ENCODE peak calls at places on chromosomes 2 and 18, in four cellular contexts. F is DND-41, U is cardiac fibroblast, B is AG09309. M is an unnamed sample.

GRCh38 chr18:68791801-68792200 is 6.1 kb upstream of the CCDC102B start:
- DNase-seq in U (peak; percentile 64), B (no peak), F (no peak), M (no peak)

GRCh38 chr2:177602611-177603164 is 210.1 kb downstream of the AGPS start:
- DNase-seq in U (no peak), B (no peak), F (no peak), M (no peak)

GRCh38 chr2:126732682-126733245 is 76.8 kb downstream of the GYPC start:
- DNase-seq in B (no peak), F (no peak), U (no peak), M (no peak)

GRCh38 chr2:236210536-236210935 is 42.4 kb upstream of the GBX2 start:
- DNase-seq in F (no peak), B (no peak), U (no peak), M (no peak)

GRCh38 chr2:104930739-104931138 is 76.8 kb downstream of the POU3F3 start:
- DNase-seq in B (no peak), F (no peak), U (no peak), M (no peak)

GRCh38 chr2:216985658-216986141 is 125.8 kb upstream of the TNP1 start:
- DNase-seq in F (no peak), U (no peak), B (no peak), M (no peak)

GRCh38 chr18:57961411-57961810 is 82.6 kb upstream of the NEDD4L start:
- DNase-seq in U (no peak), F (no peak), B (no peak), M (no peak)

GRCh38 chr18:77207540-77207939 is 42.1 kb upstream of the GALR1 start:
- DNase-seq in U (peak; percentile 88), F (peak; percentile 58), B (peak; percentile 18), M (peak; percentile 58)

GRCh38 chr18:48002933-48003365 is 72.5 kb upstream of the SMAD2 start:
- DNase-seq in F (no peak), B (peak; percentile 44), U (peak; percentile 63), M (no peak)

GRCh38 chr2:229376866-229377265 is 105.8 kb upstream of the PID1 start:
- DNase-seq in F (no peak), B (no peak), U (no peak), M (no peak)

GRCh38 chr2:127811397-127811860 is 458 bp upstream of the WDR33 start:
- DNase-seq in U (no peak), B (no peak), F (no peak), M (no peak)

GRCh38 chr2:4272261-4272858 is 569.0 kb downstream of the DCDC2C start:
- DNase-seq in F (no peak), U (no peak), B (no peak), M (no peak)

DNA sequence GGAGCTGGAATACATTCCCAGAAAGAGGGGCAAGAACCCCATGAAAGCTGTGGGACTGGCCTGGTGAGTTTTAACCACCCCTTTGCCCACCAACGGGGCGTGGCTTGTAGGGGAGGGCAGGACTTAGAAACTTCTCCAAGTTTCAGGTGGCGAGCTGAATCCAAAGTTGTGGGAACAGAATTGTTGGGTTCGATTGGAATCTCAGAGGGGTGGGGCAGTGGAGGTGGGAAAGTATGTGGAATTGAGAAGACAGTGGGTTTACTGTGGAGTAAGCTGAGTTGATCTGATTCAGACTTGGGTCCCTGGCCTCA is 1.1 kb downstream of the PNKD start:
- DNase-seq in F (no peak), U (no peak), B (no peak), M (no peak)
- H3K4me3 ChIP-seq in F (peak overlapping the region; percentile 99), U (peak overlapping the region; percentile 91), B (peak overlapping the region; percentile 87), M (peak overlapping the region; percentile 95)

DNA sequence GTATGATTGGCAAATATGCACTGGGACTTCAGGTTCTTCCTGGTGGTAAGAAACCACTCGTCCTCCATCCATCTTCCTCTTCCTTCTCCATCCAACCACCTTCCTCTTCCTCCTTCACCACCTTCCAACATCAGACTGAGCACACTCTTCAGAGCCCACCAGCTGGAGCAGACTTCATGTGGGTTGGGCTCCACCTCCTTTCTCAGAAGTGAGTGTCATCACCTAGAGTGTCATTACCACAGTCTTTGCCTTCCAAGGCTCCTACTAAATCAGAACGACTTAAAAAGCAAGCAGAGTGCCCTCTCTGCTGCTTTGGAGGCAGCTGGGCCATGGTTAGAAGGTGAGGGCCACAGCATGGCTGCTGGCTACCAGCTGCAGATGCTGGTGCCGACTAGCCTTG is 171.6 kb downstream of the SH3RF3 start:
- DNase-seq in U (no peak), B (no peak), F (peak; percentile 41), M (peak; percentile 35)
- H3K4me3 ChIP-seq in U (no peak overlapping the region), B (no peak overlapping the region), F (no peak overlapping the region), M (no peak overlapping the region)

DNA sequence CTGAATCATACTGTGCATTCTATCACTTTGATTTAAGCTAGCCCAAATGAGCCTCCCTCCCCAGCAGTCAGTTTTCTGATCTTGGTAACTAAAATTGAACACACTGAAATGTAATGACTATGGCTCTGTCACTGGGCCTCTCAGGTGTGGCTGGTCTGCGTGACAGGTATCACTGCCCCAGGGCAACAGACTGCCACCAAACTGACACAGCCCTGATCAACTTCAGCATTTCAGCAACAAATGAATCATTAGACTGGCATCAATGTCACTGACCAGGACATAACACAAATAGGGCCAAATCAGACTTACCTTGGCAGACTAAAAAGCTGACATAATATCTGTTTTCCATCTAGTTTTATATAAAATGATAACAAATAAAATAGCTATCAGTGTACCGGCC is 290.8 kb upstream of the CHAC2 start:
- DNase-seq in U (no peak), F (no peak), B (no peak), M (no peak)
- H3K4me3 ChIP-seq in U (no peak overlapping the region), F (no peak overlapping the region), B (no peak overlapping the region), M (no peak overlapping the region)

GRCh38 chr2:233072838-233073237 is 12.7 kb downstream of the INPP5D start:
- DNase-seq in B (no peak), U (no peak), F (no peak), M (no peak)

GRCh38 chr2:233076749-233077148 is 16.6 kb downstream of the INPP5D start:
- DNase-seq in F (peak; percentile 56), B (no peak), U (no peak), M (peak; percentile 79)

GRCh38 chr2:233075141-233075965 is 15.2 kb downstream of the INPP5D start:
- DNase-seq in F (peak; percentile 41), U (no peak), B (no peak), M (no peak)

GRCh38 chr2:233074106-233074505 is 14.0 kb downstream of the INPP5D start:
- DNase-seq in U (no peak), B (no peak), F (no peak), M (no peak)

DNA sequence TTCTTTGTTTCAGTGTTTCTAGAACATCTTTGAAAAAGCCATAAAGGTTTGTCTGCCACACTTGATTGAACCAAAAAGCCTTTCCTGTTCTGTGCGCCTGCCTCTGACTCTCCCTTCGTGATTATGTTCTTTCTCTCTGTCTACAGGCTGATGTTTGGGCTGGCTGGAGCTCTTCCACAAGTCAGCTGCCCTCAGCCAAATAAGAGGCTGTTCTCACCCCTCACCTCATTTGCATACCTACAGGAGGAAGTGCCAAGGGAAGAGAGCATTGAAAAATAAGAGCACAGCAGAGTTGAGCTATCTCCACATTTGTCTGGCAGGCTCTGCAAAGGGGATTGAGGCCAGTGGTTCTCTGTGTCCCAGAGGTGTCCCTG is 15.8 kb downstream of the INPP5D start:
- DNase-seq in F (peak; percentile 70), B (no peak), U (no peak), M (peak; percentile 73)
- H3K4me3 ChIP-seq in F (no peak overlapping the region), B (no peak overlapping the region), U (no peak overlapping the region), M (peak overlapping the region; percentile 32)

GRCh38 chr2:181305151-181306123 is 151.7 kb upstream of the ITGA4 start:
- DNase-seq in F (peak; percentile 85), B (no peak), U (peak; percentile 22), M (peak; percentile 99)
- H3K4me3 ChIP-seq in F (peak overlapping the region; percentile 29), B (no peak overlapping the region), U (no peak overlapping the region), M (peak overlapping the region; percentile 23)

DNA sequence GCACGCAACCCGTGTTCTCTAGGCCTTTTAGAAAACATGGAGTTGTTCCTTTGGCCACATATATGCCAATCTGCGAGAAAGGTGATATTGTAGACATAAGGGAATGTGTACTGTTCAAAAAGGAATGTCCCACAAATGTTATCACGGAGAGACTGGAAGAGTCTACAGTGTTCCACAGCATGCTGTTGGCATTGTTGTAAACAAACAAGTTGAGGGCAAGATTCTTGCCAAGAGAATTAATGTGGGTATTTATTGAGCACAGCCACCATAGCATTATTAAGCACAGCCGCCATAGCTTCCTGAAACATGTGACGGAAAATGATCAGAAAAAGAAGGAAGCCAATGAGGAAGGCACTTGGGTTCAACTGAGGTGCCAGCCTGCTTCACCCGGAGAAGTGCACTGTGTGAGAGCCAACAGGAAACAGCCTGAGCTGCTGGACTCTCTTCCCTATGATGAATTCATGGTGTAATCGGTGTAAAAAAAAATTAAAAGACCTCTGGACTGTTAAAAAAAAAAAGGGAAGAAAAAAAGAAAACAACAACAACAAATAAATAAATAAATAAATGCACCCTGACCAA is 29.0 kb upstream of the REL start:
- DNase-seq in B (no peak), F (no peak), U (no peak), M (no peak)
- H3K4me3 ChIP-seq in B (no peak overlapping the region), F (no peak overlapping the region), U (no peak overlapping the region), M (no peak overlapping the region)

GRCh38 chr2:10344105-10345066 is 41.7 kb downstream of the HPCAL1 start:
- DNase-seq in B (no peak), F (no peak), U (no peak), M (no peak)
- H3K4me3 ChIP-seq in B (no peak overlapping the region), F (no peak overlapping the region), U (no peak overlapping the region), M (no peak overlapping the region)

GRCh38 chr18:79799619-79800352 is 2.0 kb downstream of the KCNG2 start:
- DNase-seq in U (peak; percentile 10), F (peak; percentile 50), B (no peak), M (no peak)

GRCh38 chr18:79798999-79799370 is 1.2 kb downstream of the KCNG2 start:
- DNase-seq in U (peak; percentile 33), B (no peak), F (no peak), M (no peak)

GRCh38 chr18:79797518-79798345 is at the start of gene KCNG2:
- DNase-seq in B (no peak), F (no peak), U (peak; percentile 53), M (no peak)

GRCh38 chr18:79796531-79797390 is 977 bp upstream of the KCNG2 start:
- DNase-seq in B (no peak), F (no peak), U (peak; percentile 64), M (no peak)

GRCh38 chr18:79798346-79798998 is 734 bp downstream of the KCNG2 start:
- DNase-seq in B (no peak), U (peak; percentile 5), F (no peak), M (no peak)
- H3K4me3 ChIP-seq in B (no peak overlapping the region), U (peak overlapping the region; percentile 58), F (no peak overlapping the region), M (no peak overlapping the region)